ENCODE peak calls at places on chromosomes 5 and 9, in nine cellular contexts. X is DMS153; C is hepatocyte; Y is NCI-H2029; O is GM10248; N is HCT116; P is NT2/D1; A is stimulated activated CD4-positive, alpha-beta T cell treated with anti-CD3 and anti-CD28 coated beads, Interleukin-4, amount 100 ng/mL, for 48 hours; M is RCC 7860. D is an unnamed sample.

GRCh38 chr5:43367453-43367852 is 44.7 kb downstream of the CCL28 start:
- DNase-seq in C (no peak), P (no peak), M (no peak), O (no peak), Y (no peak), N (no peak), A (no peak), X (no peak), D (no peak)

GRCh38 chr5:37055383-37055990 is 178.9 kb downstream of the NIPBL start:
- DNase-seq in N (no peak), C (no peak), Y (no peak), P (no peak), M (no peak), O (no peak), A (no peak), X (no peak), D (no peak)

GRCh38 chr5:124544366-124545055 is 201.9 kb downstream of the ZNF608 start:
- DNase-seq in A (no peak), O (no peak), C (peak; percentile 37), X (no peak), N (peak; percentile 4), P (no peak), M (peak; percentile 89), Y (no peak), D (no peak)

GRCh38 chr9:91033802-91034201 is 232.2 kb downstream of the SYK start:
- DNase-seq in O (peak; percentile 45), A (peak; percentile 82), M (no peak), P (peak; percentile 32), X (no peak), N (peak; percentile 4), Y (no peak), C (no peak), D (no peak)

GRCh38 chr5:121503111-121503840 is 348.4 kb upstream of the FTMT start:
- DNase-seq in M (no peak), C (peak; percentile 65), A (no peak), N (peak; percentile 41), Y (no peak), X (no peak), P (peak; percentile 50), O (no peak), D (no peak)

GRCh38 chr9:135895202-135895848 is 12.0 kb downstream of the CAMSAP1 start:
- DNase-seq in A (no peak), X (no peak), P (no peak), N (no peak), M (no peak), O (no peak), C (no peak), Y (no peak), D (no peak)

GRCh38 chr9:89477811-89478583 is 19.9 kb downstream of the SEMA4D start:
- DNase-seq in O (no peak), N (no peak), A (peak; percentile 54), X (no peak), P (no peak), C (peak; percentile 55), M (peak; percentile 61), Y (peak; percentile 50), D (peak; percentile 93)

GRCh38 chr9:121399126-121399882 is 29.3 kb upstream of the STOM start:
- DNase-seq in N (no peak), O (no peak), C (no peak), M (no peak), X (no peak), Y (no peak), A (no peak), P (no peak), D (no peak)

GRCh38 chr9:89002987-89003386 is 11.7 kb downstream of the S1PR3 start:
- DNase-seq in M (no peak), X (no peak), O (no peak), A (no peak), P (no peak), N (no peak), C (no peak), Y (no peak), D (no peak)

D was measured in GF-D8.